ENCODE peak calls at places on chromosomes 4 and X, in nine cellular contexts. K, O, A, N, J, F, E, C and R are unnamed samples.

GRCh38 chr4:37981844-37982720 is 21.9 kb downstream of the PTTG2 start:
- DNase-seq in C (no peak), E (no peak), N (no peak), F (no peak), O (no peak), K (no peak), J (no peak), A (no peak), R (no peak)

GRCh38 chrX:4764888-4765287 is 1051.4 kb upstream of the PRKX start:
- DNase-seq in O (no peak), C (peak; percentile 42), F (no peak), A (no peak), J (no peak), E (no peak), K (no peak), N (no peak), R (no peak)

GRCh38 chr4:186514271-186514950 is 41.0 kb downstream of the MTNR1A start:
- DNase-seq in E (no peak), K (no peak), O (no peak), F (no peak), N (no peak), J (no peak), A (no peak), C (no peak), R (no peak)

GRCh38 chrX:118964252-118964651 is 10.2 kb upstream of the LONRF3 start:
- DNase-seq in F (no peak), O (no peak), K (no peak), C (no peak), E (no peak), J (no peak), N (no peak), A (no peak), R (no peak)

GRCh38 chrX:71496476-71496875 is 36.4 kb upstream of the OGT start:
- DNase-seq in C (no peak), J (no peak), F (no peak), O (no peak), K (no peak), N (no peak), E (no peak), A (no peak), R (no peak)

GRCh38 chr4:81032174-81032551 is 1.7 kb downstream of the BMP3 start:
- DNase-seq in E (no peak), N (no peak), O (no peak), F (no peak), A (no peak), C (no peak), K (no peak), J (no peak), R (no peak)

GRCh38 chrX:4110964-4111363 is 397.5 kb upstream of the PRKX start:
- DNase-seq in E (no peak), A (no peak), F (no peak), C (peak; percentile 6), N (no peak), J (no peak), O (no peak), K (no peak), R (no peak)

GRCh38 chrX:24231169-24231568 is 81.6 kb downstream of the ZFX start:
- DNase-seq in O (peak; percentile 76), E (no peak), J (no peak), K (no peak), N (no peak), F (no peak), A (no peak), C (peak; percentile 77), R (no peak)

GRCh38 chr4:65023877-65024670 is 614.8 kb upstream of the TECRL start:
- DNase-seq in K (no peak), O (no peak), F (no peak), N (no peak), J (no peak), C (no peak), A (no peak), E (no peak), R (no peak)

GRCh38 chr4:121765941-121766538 is 1.1 kb upstream of the SMIM43 start:
- DNase-seq in C (no peak), A (no peak), N (no peak), E (no peak), J (no peak), F (no peak), K (no peak), O (no peak), R (no peak)

GRCh38 chr4:138111462-138112000 is 130.6 kb downstream of the SLC7A11 start:
- DNase-seq in O (no peak), A (no peak), E (no peak), F (no peak), N (no peak), C (no peak), K (no peak), J (no peak), R (no peak)

GRCh38 chr4:140136509-140136908 is 17.5 kb downstream of the MAML3 start:
- DNase-seq in E (no peak), F (no peak), A (no peak), O (no peak), J (no peak), C (no peak), N (no peak), K (no peak), R (no peak)

GRCh38 chr4:183430317-183430986 is 14.0 kb upstream of the CDKN2AIP start:
- DNase-seq in N (no peak), A (no peak), K (no peak), J (no peak), F (peak; percentile 42), E (no peak), C (no peak), O (no peak), R (no peak)

GRCh38 chr4:6534050-6534449 is 40.9 kb upstream of the MAN2B2 start:
- DNase-seq in F (no peak), J (no peak), O (no peak), K (no peak), A (no peak), C (no peak), E (no peak), N (no peak), R (no peak)

GRCh38 chr4:73679836-73680235 is 59.6 kb upstream of the RASSF6 start:
- DNase-seq in E (no peak), K (no peak), N (no peak), O (no peak), F (no peak), C (peak; percentile 21), J (no peak), A (no peak), R (no peak)

GRCh38 chr4:119238068-119238722 is 25.7 kb downstream of the USP53 start:
- DNase-seq in K (no peak), J (no peak), F (no peak), O (no peak), C (no peak), A (no peak), N (no peak), E (no peak), R (no peak)

GRCh38 chrX:154022108-154022507 is 2.4 kb upstream of the IRAK1 start:
- DNase-seq in E (no peak), N (no peak), F (no peak), O (no peak), J (no peak), K (no peak), A (no peak), C (no peak), R (no peak)

GRCh38 chr4:166658585-166658984 is 575.7 kb downstream of the SPOCK3 start:
- DNase-seq in C (no peak), F (no peak), J (no peak), N (no peak), A (no peak), E (no peak), O (no peak), K (no peak), R (no peak)

GRCh38 chrX:20498851-20499635 is 232.3 kb upstream of the RPS6KA3 start:
- DNase-seq in J (no peak), F (no peak), E (no peak), C (no peak), A (no peak), N (no peak), K (no peak), O (no peak), R (no peak)

GRCh38 chr4:110610940-110611785 is 11.7 kb downstream of the PITX2 start:
- DNase-seq in N (no peak), O (no peak), C (no peak), K (no peak), J (no peak), F (no peak), E (no peak), A (no peak), R (no peak)

GRCh38 chrX:83004012-83004411 is 504.1 kb upstream of the POU3F4 start:
- DNase-seq in J (no peak), C (no peak), E (no peak), F (no peak), N (no peak), A (no peak), O (no peak), K (no peak), R (no peak)
- TF ChIP-seq CTCF in J (no peak), C (no peak), E (no peak), F (no peak), N (no peak), A (no peak), O (no peak), K (no peak), R (no peak)

GRCh38 chrX:14717949-14718348 is 154.9 kb downstream of the FANCB start:
- DNase-seq in O (no peak), K (no peak), C (no peak), N (no peak), F (no peak), J (no peak), E (no peak), A (no peak), R (no peak)

GRCh38 chrX:14712096-14712495 is 160.8 kb downstream of the FANCB start:
- DNase-seq in E (no peak), A (no peak), O (no peak), F (no peak), J (no peak), N (no peak), K (no peak), C (peak; percentile 10), R (no peak)
- TF ChIP-seq CTCF in E (no peak), A (no peak), O (no peak), F (no peak), J (no peak), N (no peak), K (no peak), C (peak; percentile 14), R (no peak)

GRCh38 chr4:23297327-23297726 is 592.5 kb downstream of the PPARGC1A start:
- DNase-seq in E (no peak), C (no peak), K (no peak), N (no peak), F (no peak), O (no peak), A (no peak), J (no peak), R (no peak)

DNA sequence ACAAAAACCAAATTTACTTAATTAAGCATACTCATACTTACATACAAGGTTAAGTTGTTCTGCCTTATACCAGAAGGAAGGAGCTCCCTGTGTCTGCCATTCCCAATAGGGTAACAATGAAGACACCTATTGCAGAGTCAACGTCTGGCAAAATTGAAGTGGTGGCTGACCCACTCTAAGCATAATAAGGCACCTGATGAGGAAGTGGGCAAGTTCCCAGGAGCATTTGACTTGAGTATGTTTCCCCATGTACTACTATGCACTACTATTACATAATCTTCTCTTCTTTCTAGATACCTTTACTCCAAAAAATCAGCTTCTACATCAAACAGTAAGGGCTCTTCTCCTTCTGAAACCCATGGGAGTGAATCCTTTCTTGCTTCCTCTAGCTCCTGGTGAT is 591.5 kb downstream of the PPARGC1A start:
- DNase-seq in E (no peak), F (no peak), J (no peak), O (no peak), A (peak; percentile 37), C (no peak), K (no peak), N (no peak), R (no peak)
- TF ChIP-seq CTCF in E (no peak), F (no peak), J (no peak), O (no peak), A (no peak), C (no peak), K (no peak), N (no peak), R (no peak)

GRCh38 chrX:138745215-138745614 is 33.7 kb upstream of the FGF13 start:
- DNase-seq in J (no peak), E (no peak), A (no peak), K (no peak), C (peak; percentile 76), N (no peak), F (no peak), O (peak; percentile 72), R (peak; percentile 62)
- TF ChIP-seq CTCF in J (no peak), E (peak; percentile 44), A (peak; percentile 74), K (peak; percentile 61), C (peak; percentile 77), N (peak; percentile 72), F (peak; percentile 85), O (peak; percentile 62), R (peak; percentile 85)